ENCODE peak calls at places on chromosomes 13 and 19, in eight cellular contexts. T is stimulated activated CD8-positive, alpha-beta memory T cell treated with anti-CD3 and anti-CD28 coated beads, Interleukin-7, amount 100 ng/mL, for 1 hour; G is NCI-H1417; N is T-helper 1 cell; B is AG04449; W is Peyer's patch; L is sigmoid colon; J is EL. O is an unnamed sample.

GRCh38 chr13:46211116-46211515 is 612 bp upstream of the LRRC63 start:
- DNase-seq in T (no peak), G (peak), N (peak), B (no peak), W (no peak), L (no peak), J (peak), O (no peak)

GRCh38 chr13:63463782-63464610 is 2048.3 kb upstream of the PCDH20 start:
- DNase-seq in T (no peak), G (no peak), N (no peak), B (no peak), W (no peak), L (no peak), J (no peak), O (no peak)

GRCh38 chr19:19405919-19406877 is 723 bp downstream of the GATAD2A start:
- DNase-seq in T (no peak), G (peak), N (peak), B (no peak), W (peak), L (peak), J (peak), O (peak)

GRCh38 chr13:26473571-26474230 is 83.8 kb upstream of the WASF3 start:
- DNase-seq in T (no peak), G (peak), N (no peak), B (no peak), W (no peak), L (no peak), J (no peak), O (no peak)

GRCh38 chr13:77871596-77871995 is 47.0 kb downstream of the EDNRB start:
- DNase-seq in T (no peak), G (no peak), N (no peak), B (no peak), W (no peak), L (no peak), J (no peak), O (no peak)

GRCh38 chr13:99559560-99559959 is 58.3 kb downstream of the TM9SF2 start:
- DNase-seq in T (no peak), G (no peak), N (no peak), B (no peak), W (no peak), L (no peak), J (no peak), O (peak)

GRCh38 chr13:67224148-67224846 is 5.8 kb downstream of the PCDH9 start:
- DNase-seq in T (no peak), G (peak), N (peak), B (peak), W (peak), L (peak), J (peak), O (peak)

GRCh38 chr19:45234089-45234869 is 10.9 kb downstream of the EXOC3L2 start:
- DNase-seq in T (no peak), G (no peak), N (no peak), B (no peak), W (no peak), L (no peak), J (no peak), O (no peak)

GRCh38 chr19:56622374-56622773 is 20.6 kb upstream of the SMIM17 start:
- DNase-seq in T (no peak), G (no peak), N (no peak), B (no peak), W (no peak), L (no peak), J (no peak), O (no peak)

GRCh38 chr19:49820125-49820524 is 2.0 kb downstream of the MED25 start:
- DNase-seq in T (no peak), G (no peak), N (no peak), B (no peak), W (no peak), L (no peak), J (no peak), O (no peak)

GRCh38 chr19:19423322-19423721 is 17.8 kb downstream of the GATAD2A start:
- DNase-seq in T (no peak), G (no peak), N (no peak), B (no peak), W (no peak), L (no peak), J (no peak), O (no peak)

GRCh38 chr13:77048592-77048991 is 21.6 kb upstream of the FBXL3 start:
- DNase-seq in T (no peak), G (no peak), N (no peak), B (no peak), W (no peak), L (no peak), J (no peak), O (no peak)

GRCh38 chr19:29287061-29287460 is 74.1 kb upstream of the UQCRFS1 start:
- DNase-seq in T (no peak), G (no peak), N (no peak), B (no peak), W (no peak), L (no peak), J (no peak), O (no peak)

GRCh38 chr19:2624537-2625091 is 77.9 kb downstream of the GNG7 start:
- DNase-seq in T (no peak), G (peak), N (no peak), B (no peak), W (peak), L (peak), J (no peak), O (no peak)

GRCh38 chr13:33132644-33133440 is 116.6 kb downstream of the KL start:
- DNase-seq in T (no peak), G (no peak), N (no peak), B (no peak), W (no peak), L (no peak), J (no peak), O (peak)

GRCh38 chr19:51317968-51318367 is 6.5 kb downstream of the IGLON5 start:
- DNase-seq in T (no peak), G (no peak), N (no peak), B (no peak), W (no peak), L (no peak), J (no peak), O (no peak)

GRCh38 chr19:47714339-47714738 is 1.1 kb downstream of the EHD2 start:
- DNase-seq in T (no peak), G (no peak), N (no peak), B (no peak), W (no peak), L (no peak), J (no peak), O (peak)

GRCh38 chr13:78759704-78760103 is 100.7 kb upstream of the OBI1 start:
- DNase-seq in T (no peak), G (no peak), N (no peak), B (no peak), W (no peak), L (no peak), J (no peak), O (no peak)

GRCh38 chr13:110448230-110448629 is 113.3 kb downstream of the RAB20 start:
- DNase-seq in T (no peak), G (no peak), N (no peak), B (peak), W (no peak), L (no peak), J (peak), O (peak)

GRCh38 chr13:79282976-79283375 is 123.1 kb downstream of the RBM26 start:
- DNase-seq in T (no peak), G (no peak), N (no peak), B (no peak), W (no peak), L (no peak), J (peak), O (peak)

GRCh38 chr19:51531349-51532315 is at the start of gene SIGLEC6:
- DNase-seq in T (no peak), G (no peak), N (no peak), B (no peak), W (peak), L (peak), J (no peak), O (no peak)

GRCh38 chr13:95643471-95643813 is 1.1 kb downstream of the DZIP1 start:
- DNase-seq in T (no peak), G (no peak), N (no peak), B (no peak), W (no peak), L (no peak), J (peak), O (peak)

GRCh38 chr13:67308004-67308772 is 78.1 kb upstream of the PCDH9 start:
- DNase-seq in T (no peak), G (no peak), N (no peak), B (no peak), W (no peak), L (no peak), J (no peak), O (no peak)

GRCh38 chr13:76641056-76641455 is 245.1 kb downstream of the KCTD12 start:
- DNase-seq in T (no peak), G (no peak), N (no peak), B (no peak), W (no peak), L (no peak), J (no peak), O (peak)

GRCh38 chr19:56141416-56141992 is 417 bp downstream of the ZNF444 start:
- DNase-seq in T (no peak), G (peak), N (peak), B (no peak), W (peak), L (no peak), J (no peak), O (no peak)

GRCh38 chr13:90217275-90217674 is 1130.2 kb upstream of the MIR17HG start:
- DNase-seq in T (no peak), G (no peak), N (no peak), B (no peak), W (no peak), L (no peak), J (no peak), O (no peak)

GRCh38 chr19:3746371-3747056 is 15.0 kb downstream of the APBA3 start:
- DNase-seq in T (no peak), G (no peak), N (no peak), B (no peak), W (no peak), L (no peak), J (no peak), O (no peak)